ENCODE peak calls at places on chromosome 15, in eight cellular contexts. S is KBM-7; R is sigmoid colon; G is cardiac septum; N is caudate nucleus; H is ACHN; O is testis; U is activated CD4-positive, alpha-beta T cell treated with anti-CD3 and anti-CD28 coated beads, Interleukin-2, amount 50 U/mL, for 1 hour. Q is an unnamed sample.
A peak's percentile ranks its signal among the peaks of the same experiment; 100 is the strongest.

GRCh38 chr15:47337836-47338235 is 379.5 kb upstream of the SEMA6D start:
- DNase-seq in R (no peak), H (no peak), N (no peak), O (no peak), G (no peak), U (no peak), S (no peak), Q (no peak)

GRCh38 chr15:90620379-90621134 is 90.8 kb downstream of the CRTC3 start:
- DNase-seq in H (no peak), N (no peak), U (peak; percentile 22), O (no peak), R (no peak), S (peak; percentile 88), G (no peak), Q (no peak)

GRCh38 chr15:63405159-63405558 is 23.5 kb upstream of the CA12 start:
- DNase-seq in R (no peak), G (peak; percentile 27), H (no peak), S (no peak), O (no peak), U (no peak), N (no peak), Q (no peak)

GRCh38 chr15:57031605-57032004 is 113.2 kb downstream of the TCF12 start:
- DNase-seq in S (peak; percentile 37), O (peak; percentile 71), N (peak; percentile 41), R (peak; percentile 70), G (no peak), U (no peak), H (peak; percentile 3), Q (no peak)

GRCh38 chr15:70596354-70597055 is 166.9 kb downstream of the UACA start:
- DNase-seq in U (no peak), N (no peak), O (no peak), H (peak; percentile 81), G (no peak), S (no peak), R (no peak), Q (no peak)

GRCh38 chr15:52642386-52643361 is 36.5 kb downstream of the ATOSA start:
- DNase-seq in N (no peak), H (no peak), G (no peak), S (no peak), R (no peak), U (no peak), O (peak; percentile 27), Q (no peak)

GRCh38 chr15:31590609-31591008 is 264.0 kb downstream of the KLF13 start:
- DNase-seq in H (no peak), N (no peak), R (no peak), O (no peak), G (no peak), U (no peak), S (no peak), Q (no peak)

GRCh38 chr15:60740787-60741354 is 261.9 kb upstream of the ICE2 start:
- DNase-seq in H (no peak), S (no peak), G (no peak), N (no peak), U (no peak), O (no peak), R (no peak), Q (no peak)

GRCh38 chr15:42504631-42505030 is 9.2 kb downstream of the SNAP23 start:
- DNase-seq in R (no peak), U (no peak), O (no peak), N (no peak), G (no peak), S (no peak), H (no peak), Q (no peak)

GRCh38 chr15:63022181-63022580 is 20.4 kb upstream of the TPM1 start:
- DNase-seq in G (no peak), O (no peak), U (no peak), H (no peak), S (no peak), R (no peak), N (no peak), Q (no peak)

GRCh38 chr15:63322541-63322940 is 45.1 kb downstream of the APH1B start:
- DNase-seq in R (peak; percentile 75), O (peak; percentile 45), H (no peak), G (no peak), U (no peak), S (no peak), N (no peak), Q (no peak)

GRCh38 chr15:91992940-91993339 is 139.4 kb downstream of the SLCO3A1 start:
- DNase-seq in H (no peak), O (no peak), R (no peak), S (peak; percentile 11), G (no peak), N (no peak), U (no peak), Q (no peak)

GRCh38 chr15:42549052-42549491 is 434 bp downstream of the HAUS2 start:
- DNase-seq in R (no peak), N (no peak), O (peak; percentile 31), S (no peak), U (no peak), G (no peak), H (peak; percentile 46), Q (no peak)

GRCh38 chr15:92044510-92044909 is 191.0 kb downstream of the SLCO3A1 start:
- DNase-seq in G (no peak), U (no peak), H (no peak), S (no peak), N (no peak), O (no peak), R (no peak), Q (no peak)

GRCh38 chr15:36755341-36755740 is 175.9 kb downstream of the CDIN1 start:
- DNase-seq in R (no peak), U (no peak), H (no peak), G (no peak), S (no peak), O (no peak), N (no peak), Q (no peak)

GRCh38 chr15:89813381-89814111 is 1.1 kb downstream of the ANPEP start:
- DNase-seq in O (no peak), N (no peak), S (no peak), R (no peak), G (no peak), H (no peak), U (no peak), Q (no peak)

Q was measured in T47D.